ENCODE peak calls at places on chromosomes 11 and 22, in five cellular contexts. One of them, this sample, is unnamed.

GRCh38 chr11:40029406-40029805 is 1430.0 kb downstream of the LRRC4C start:
- DNase-seq in GM12878: no peak
- DNase-seq in IMR-90: no peak
- DNase-seq in A549: no peak
- DNase-seq in K562: no peak
- DNase-seq in this sample: no peak

GRCh38 chr11:73469401-73469800 is 93.2 kb downstream of the RELT start:
- DNase-seq in GM12878: no peak
- DNase-seq in IMR-90: no peak
- DNase-seq in A549: no peak
- DNase-seq in K562: no peak
- DNase-seq in this sample: peak; percentile 16

GRCh38 chr11:606245-606644 is 9.5 kb downstream of the IRF7 start:
- DNase-seq in GM12878: no peak
- DNase-seq in IMR-90: no peak
- DNase-seq in A549: peak; percentile 50
- DNase-seq in K562: no peak
- DNase-seq in this sample: peak; percentile 92

GRCh38 chr11:36890841-36891240 is 292.8 kb upstream of the RAG2 start:
- DNase-seq in GM12878: no peak
- DNase-seq in IMR-90: no peak
- DNase-seq in A549: no peak
- DNase-seq in K562: no peak
- DNase-seq in this sample: no peak

GRCh38 chr11:46353706-46354105 is 6.4 kb downstream of the DGKZ start:
- DNase-seq in GM12878: no peak
- DNase-seq in IMR-90: peak; percentile 50
- DNase-seq in A549: no peak
- DNase-seq in K562: no peak
- DNase-seq in this sample: no peak

GRCh38 chr22:37002633-37003032 is 16.6 kb downstream of the TST start:
- DNase-seq in GM12878: no peak
- DNase-seq in IMR-90: no peak
- DNase-seq in A549: no peak
- DNase-seq in K562: no peak
- DNase-seq in this sample: no peak

GRCh38 chr11:128848815-128849455 is 18.2 kb downstream of the KCNJ1 start:
- DNase-seq in GM12878: no peak
- DNase-seq in IMR-90: peak; percentile 12
- DNase-seq in A549: peak; percentile 38
- DNase-seq in K562: peak; percentile 63
- DNase-seq in this sample: peak; percentile 70

GRCh38 chr11:72136677-72137255 is 1.2 kb downstream of the FOLR3 start:
- DNase-seq in GM12878: no peak
- DNase-seq in IMR-90: no peak
- DNase-seq in A549: no peak
- DNase-seq in K562: no peak
- DNase-seq in this sample: no peak

GRCh38 chr11:108432783-108433182 is 34.5 kb downstream of the C11orf65 start:
- DNase-seq in GM12878: no peak
- DNase-seq in IMR-90: peak; percentile 42
- DNase-seq in A549: no peak
- DNase-seq in K562: no peak
- DNase-seq in this sample: no peak

GRCh38 chr11:128686745-128687177 is 7.1 kb upstream of the FLI1 start:
- DNase-seq in GM12878: no peak
- DNase-seq in IMR-90: peak; percentile 50
- DNase-seq in A549: peak; percentile 15
- DNase-seq in K562: no peak
- DNase-seq in this sample: peak; percentile 71

GRCh38 chr11:86067230-86068137 is 1.4 kb downstream of the PICALM start:
- DNase-seq in GM12878: no peak
- DNase-seq in IMR-90: no peak
- DNase-seq in A549: no peak
- DNase-seq in K562: no peak
- DNase-seq in this sample: no peak

GRCh38 chr22:20885557-20886323 is 26.9 kb downstream of the SNAP29 start:
- DNase-seq in GM12878: no peak
- DNase-seq in IMR-90: peak; percentile 82
- DNase-seq in A549: peak; percentile 85
- DNase-seq in K562: peak; percentile 98
- DNase-seq in this sample: peak; percentile 84

GRCh38 chr11:41895106-41895505 is 435.7 kb upstream of the LRRC4C start:
- DNase-seq in GM12878: no peak
- DNase-seq in IMR-90: no peak
- DNase-seq in A549: no peak
- DNase-seq in K562: no peak
- DNase-seq in this sample: no peak

GRCh38 chr11:130427049-130427388 is 1.4 kb downstream of the ADAMTS8 start:
- DNase-seq in GM12878: no peak
- DNase-seq in IMR-90: no peak
- DNase-seq in A549: no peak
- DNase-seq in K562: no peak
- DNase-seq in this sample: no peak

GRCh38 chr11:5938603-5938965 is 3.5 kb upstream of the OR56A3 start:
- DNase-seq in GM12878: no peak
- DNase-seq in IMR-90: no peak
- DNase-seq in A549: no peak
- DNase-seq in K562: no peak
- DNase-seq in this sample: no peak

GRCh38 chr11:440065-441042 is 1.5 kb downstream of the ANO9 start:
- DNase-seq in GM12878: no peak
- DNase-seq in IMR-90: no peak
- DNase-seq in A549: peak; percentile 64
- DNase-seq in K562: peak; percentile 58
- DNase-seq in this sample: peak; percentile 35

GRCh38 chr11:3837793-3838192 is 3.0 kb downstream of the RHOG start:
- DNase-seq in GM12878: no peak
- DNase-seq in IMR-90: no peak
- DNase-seq in A549: no peak
- DNase-seq in K562: peak; percentile 32
- DNase-seq in this sample: no peak

GRCh38 chr11:9385288-9385902 is 943 bp downstream of the IPO7 start:
- DNase-seq in GM12878: no peak
- DNase-seq in IMR-90: no peak
- DNase-seq in A549: peak; percentile 56
- DNase-seq in K562: no peak
- DNase-seq in this sample: no peak

GRCh38 chr11:128506999-128507591 is 80.3 kb downstream of the ETS1 start:
- DNase-seq in GM12878: no peak
- DNase-seq in IMR-90: peak; percentile 96
- DNase-seq in A549: peak; percentile 86
- DNase-seq in K562: no peak
- DNase-seq in this sample: peak; percentile 53

GRCh38 chr11:15276616-15277015 is 161.9 kb downstream of the INSC start:
- DNase-seq in GM12878: no peak
- DNase-seq in IMR-90: peak; percentile 4
- DNase-seq in A549: no peak
- DNase-seq in K562: peak; percentile 18
- DNase-seq in this sample: peak; percentile 42

GRCh38 chr11:85869776-85870175 is 14.6 kb downstream of the CCDC83 start:
- DNase-seq in GM12878: no peak
- DNase-seq in IMR-90: no peak
- DNase-seq in A549: no peak
- DNase-seq in K562: no peak
- DNase-seq in this sample: no peak

GRCh38 chr22:42805998-42806481 is 51.0 kb downstream of the ARFGAP3 start:
- DNase-seq in GM12878: no peak
- DNase-seq in IMR-90: no peak
- DNase-seq in A549: no peak
- DNase-seq in K562: no peak
- DNase-seq in this sample: no peak

GRCh38 chr11:130434521-130435223 is 6.3 kb upstream of the ADAMTS8 start:
- DNase-seq in GM12878: peak; percentile 44
- DNase-seq in IMR-90: peak; percentile 82
- DNase-seq in A549: peak; percentile 78
- DNase-seq in K562: peak; percentile 73
- DNase-seq in this sample: peak; percentile 78

GRCh38 chr11:8063319-8063718 is 17.7 kb upstream of the TUB start:
- DNase-seq in GM12878: no peak
- DNase-seq in IMR-90: peak; percentile 72
- DNase-seq in A549: no peak
- DNase-seq in K562: no peak
- DNase-seq in this sample: no peak

GRCh38 chr11:67316882-67317364 is 13.6 kb downstream of the SSH3 start:
- DNase-seq in GM12878: no peak
- DNase-seq in IMR-90: peak; percentile 52
- DNase-seq in A549: no peak
- DNase-seq in K562: no peak
- DNase-seq in this sample: no peak

GRCh38 chr11:65415499-65416340 is 6.9 kb upstream of the NEAT1 start:
- DNase-seq in GM12878: no peak
- DNase-seq in IMR-90: no peak
- DNase-seq in A549: no peak
- DNase-seq in K562: no peak
- DNase-seq in this sample: peak; percentile 37

GRCh38 chr11:33734441-33735165 is 1.6 kb downstream of the CD59 start:
- DNase-seq in GM12878: no peak
- DNase-seq in IMR-90: no peak
- DNase-seq in A549: no peak
- DNase-seq in K562: no peak
- DNase-seq in this sample: no peak

DNA sequence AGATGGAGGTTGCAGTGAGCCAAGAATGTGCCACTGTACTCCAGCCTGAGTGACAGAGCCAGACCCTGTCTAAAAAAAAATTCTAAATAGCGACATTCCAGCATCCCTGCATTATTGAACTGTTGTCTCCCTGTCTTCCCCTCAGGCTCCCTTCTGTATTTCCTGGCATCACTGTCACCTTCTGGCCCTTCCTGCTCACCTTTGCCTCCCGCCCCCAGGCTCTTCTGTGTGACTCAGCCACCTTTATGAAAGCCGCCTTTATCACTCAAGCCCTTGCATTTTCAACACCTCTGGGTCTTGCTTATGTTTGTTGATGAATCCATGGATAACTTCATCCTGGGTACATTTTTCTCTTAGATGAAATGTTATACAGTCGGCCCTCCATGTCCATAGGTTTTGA is 21.1 kb downstream of the UBASH3B start:
- DNase-seq in GM12878: no peak
- DNase-seq in IMR-90: no peak
- DNase-seq in A549: peak; percentile 34
- DNase-seq in K562: no peak
- DNase-seq in this sample: no peak
- TF ChIP-seq RCOR1 in GM12878: no peak
- TF ChIP-seq RCOR1 in IMR-90: no peak
- TF ChIP-seq RCOR1 in A549: no peak
- TF ChIP-seq RCOR1 in K562: no peak
- TF ChIP-seq RCOR1 in this sample: no peak

GRCh38 chr11:11081273-11081672 is 223.4 kb upstream of the ZBED5 start:
- DNase-seq in GM12878: no peak
- DNase-seq in IMR-90: no peak
- DNase-seq in A549: no peak
- DNase-seq in K562: no peak
- DNase-seq in this sample: no peak
- TF ChIP-seq RCOR1 in GM12878: no peak
- TF ChIP-seq RCOR1 in IMR-90: no peak
- TF ChIP-seq RCOR1 in A549: no peak
- TF ChIP-seq RCOR1 in K562: no peak
- TF ChIP-seq RCOR1 in this sample: no peak

GRCh38 chr11:44600261-44600660 is 34.8 kb downstream of the CD82 start:
- DNase-seq in GM12878: no peak
- DNase-seq in IMR-90: no peak
- DNase-seq in A549: no peak
- DNase-seq in K562: no peak
- DNase-seq in this sample: no peak
- TF ChIP-seq RCOR1 in GM12878: no peak
- TF ChIP-seq RCOR1 in IMR-90: no peak
- TF ChIP-seq RCOR1 in A549: no peak
- TF ChIP-seq RCOR1 in K562: no peak
- TF ChIP-seq RCOR1 in this sample: no peak

GRCh38 chr11:2203440-2204259 is 32.0 kb upstream of the TH start:
- DNase-seq in GM12878: no peak
- DNase-seq in IMR-90: no peak
- DNase-seq in A549: no peak
- DNase-seq in K562: no peak
- DNase-seq in this sample: peak; percentile 28
- TF ChIP-seq RCOR1 in GM12878: no peak
- TF ChIP-seq RCOR1 in IMR-90: no peak
- TF ChIP-seq RCOR1 in A549: no peak
- TF ChIP-seq RCOR1 in K562: no peak
- TF ChIP-seq RCOR1 in this sample: no peak

DNA sequence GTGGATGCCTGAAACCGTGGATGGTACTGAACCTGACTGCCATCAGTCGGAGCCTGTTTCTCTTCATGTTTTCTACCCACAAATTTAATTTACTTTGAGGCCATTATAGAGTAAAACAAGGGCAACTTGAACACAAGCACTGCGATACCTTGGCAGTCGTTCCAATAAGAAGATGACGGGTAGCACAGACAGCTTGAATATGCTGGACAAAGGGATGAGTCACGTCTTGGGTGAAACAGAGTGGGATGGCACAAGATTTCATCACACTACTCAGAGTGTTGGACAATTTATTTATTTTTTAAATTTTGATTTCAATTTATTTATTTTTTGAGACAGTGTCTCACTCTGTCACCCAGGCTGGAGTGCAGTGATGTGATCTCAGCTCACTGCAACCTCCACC is 5.7 kb downstream of the DIXDC1 start:
- DNase-seq in GM12878: no peak
- DNase-seq in IMR-90: peak; percentile 19
- DNase-seq in A549: no peak
- DNase-seq in K562: no peak
- DNase-seq in this sample: no peak
- TF ChIP-seq RCOR1 in GM12878: no peak
- TF ChIP-seq RCOR1 in IMR-90: no peak
- TF ChIP-seq RCOR1 in A549: no peak
- TF ChIP-seq RCOR1 in K562: no peak
- TF ChIP-seq RCOR1 in this sample: no peak

GRCh38 chr11:125360066-125360465 is 136.0 kb downstream of the FEZ1 start:
- DNase-seq in GM12878: no peak
- DNase-seq in IMR-90: no peak
- DNase-seq in A549: no peak
- DNase-seq in K562: no peak
- DNase-seq in this sample: no peak

GRCh38 chr11:125357551-125357950 is 138.5 kb downstream of the FEZ1 start:
- DNase-seq in GM12878: no peak
- DNase-seq in IMR-90: no peak
- DNase-seq in A549: no peak
- DNase-seq in K562: no peak
- DNase-seq in this sample: no peak

GRCh38 chr11:125359130-125359529 is 136.9 kb downstream of the FEZ1 start:
- DNase-seq in GM12878: no peak
- DNase-seq in IMR-90: no peak
- DNase-seq in A549: no peak
- DNase-seq in K562: no peak
- DNase-seq in this sample: no peak

GRCh38 chr11:125358254-125358840 is 137.7 kb downstream of the FEZ1 start:
- DNase-seq in GM12878: no peak
- DNase-seq in IMR-90: peak; percentile 65
- DNase-seq in A549: no peak
- DNase-seq in K562: no peak
- DNase-seq in this sample: no peak

GRCh38 chr11:125356736-125357292 is 139.3 kb downstream of the FEZ1 start:
- DNase-seq in GM12878: no peak
- DNase-seq in IMR-90: no peak
- DNase-seq in A549: no peak
- DNase-seq in K562: no peak
- DNase-seq in this sample: no peak
- TF ChIP-seq RCOR1 in GM12878: no peak
- TF ChIP-seq RCOR1 in IMR-90: no peak
- TF ChIP-seq RCOR1 in A549: no peak
- TF ChIP-seq RCOR1 in K562: no peak
- TF ChIP-seq RCOR1 in this sample: no peak